ENCODE peak calls at places on chromosomes 6 and 20, in five cellular contexts. E, I, U, Q and Z are unnamed samples.

GRCh38 chr20:61802721-61803311 is 262.9 kb downstream of the TAF4 start:
- DNase-seq in E (no peak), I (no peak), Q (no peak), U (no peak), Z (no peak)

GRCh38 chr6:56764081-56764566 is 121.4 kb upstream of the DST start:
- DNase-seq in Q (peak), E (peak), I (no peak), U (no peak), Z (no peak)

GRCh38 chr20:46545077-46545826 is 5.2 kb downstream of the OCSTAMP start:
- DNase-seq in Q (no peak), E (no peak), U (no peak), I (no peak), Z (peak)

GRCh38 chr6:168867247-168868102 is 386.2 kb downstream of the THBS2 start:
- DNase-seq in Q (no peak), U (no peak), I (no peak), E (no peak), Z (no peak)

GRCh38 chr6:159878341-159878740 is 12.4 kb upstream of the MAS1 start:
- DNase-seq in E (no peak), U (no peak), I (no peak), Q (no peak), Z (no peak)

GRCh38 chr20:48294196-48294595 is 508.9 kb upstream of the SULF2 start:
- DNase-seq in Q (no peak), I (peak), E (no peak), U (no peak), Z (no peak)

GRCh38 chr6:170290306-170291128 is at the start of gene DLL1:
- DNase-seq in E (no peak), Q (peak), U (peak), I (no peak), Z (no peak)

GRCh38 chr6:36702656-36703055 is 5.0 kb downstream of the RAB44 start:
- DNase-seq in Q (no peak), E (no peak), U (no peak), I (no peak), Z (no peak)

GRCh38 chr6:47665112-47665511 is 33.3 kb upstream of the ADGRF4 start:
- DNase-seq in U (no peak), I (no peak), Q (no peak), E (no peak), Z (no peak)

GRCh38 chr20:665276-665675 is 10.3 kb downstream of the SCRT2 start:
- DNase-seq in Q (no peak), I (no peak), E (no peak), U (no peak), Z (no peak)

GRCh38 chr20:6269163-6269873 is 146.5 kb upstream of the FERMT1 start:
- DNase-seq in U (no peak), I (no peak), Q (no peak), E (no peak), Z (no peak)

GRCh38 chr6:154257074-154257473 is 99.5 kb downstream of the IPCEF1 start:
- DNase-seq in E (no peak), U (no peak), I (no peak), Q (no peak), Z (no peak)

GRCh38 chr20:47857142-47857993 is 72.1 kb upstream of the SULF2 start:
- DNase-seq in U (no peak), Q (no peak), I (no peak), E (no peak), Z (no peak)

GRCh38 chr6:155939253-155939652 is 483.6 kb upstream of the NOX3 start:
- DNase-seq in Q (peak), U (no peak), I (no peak), E (no peak), Z (no peak)

GRCh38 chr6:47832386-47833080 is 50.7 kb downstream of the OPN5 start:
- DNase-seq in Q (no peak), E (no peak), I (no peak), U (no peak), Z (no peak)

GRCh38 chr6:15430947-15431405 is 185.1 kb downstream of the JARID2 start:
- DNase-seq in E (no peak), I (no peak), U (no peak), Q (no peak), Z (no peak)

GRCh38 chr6:131400054-131400781 is 172.8 kb upstream of the ARG1 start:
- DNase-seq in I (peak), U (no peak), Q (no peak), E (no peak), Z (no peak)

GRCh38 chr6:165146456-165146855 is 162.9 kb downstream of the C6orf118 start:
- DNase-seq in I (no peak), Q (no peak), U (no peak), E (no peak), Z (no peak)

GRCh38 chr6:75196051-75196743 is 9.7 kb downstream of the COL12A1 start:
- DNase-seq in U (no peak), E (no peak), Q (no peak), I (no peak), Z (no peak)

GRCh38 chr20:31751126-31751525 is 12.0 kb downstream of the TPX2 start:
- DNase-seq in E (no peak), U (no peak), Q (no peak), I (no peak), Z (no peak)

GRCh38 chr6:142537612-142538478 is 236.0 kb downstream of the ADGRG6 start:
- DNase-seq in Q (no peak), U (peak), I (peak), E (no peak), Z (no peak)
- TF ChIP-seq TAF1 in Q (no peak), U (no peak), I (no peak), E (no peak), Z (no peak)

GRCh38 chr6:30096829-30097228 is 16.1 kb downstream of the TRIM31 start:
- DNase-seq in I (no peak), E (no peak), Q (no peak), U (no peak), Z (no peak)
- TF ChIP-seq TAF1 in I (no peak), E (no peak), Q (no peak), U (no peak), Z (no peak)

GRCh38 chr20:1895674-1896496 is 678 bp downstream of the SIRPA start:
- DNase-seq in U (peak), I (no peak), Q (no peak), E (no peak), Z (no peak)
- TF ChIP-seq TAF1 in U (no peak), I (no peak), Q (no peak), E (no peak), Z (no peak)

GRCh38 chr20:10249048-10249770 is 30.6 kb downstream of the SNAP25 start:
- DNase-seq in U (no peak), E (no peak), Q (no peak), I (no peak), Z (no peak)
- TF ChIP-seq TAF1 in U (no peak), E (no peak), Q (no peak), I (no peak), Z (no peak)

DNA sequence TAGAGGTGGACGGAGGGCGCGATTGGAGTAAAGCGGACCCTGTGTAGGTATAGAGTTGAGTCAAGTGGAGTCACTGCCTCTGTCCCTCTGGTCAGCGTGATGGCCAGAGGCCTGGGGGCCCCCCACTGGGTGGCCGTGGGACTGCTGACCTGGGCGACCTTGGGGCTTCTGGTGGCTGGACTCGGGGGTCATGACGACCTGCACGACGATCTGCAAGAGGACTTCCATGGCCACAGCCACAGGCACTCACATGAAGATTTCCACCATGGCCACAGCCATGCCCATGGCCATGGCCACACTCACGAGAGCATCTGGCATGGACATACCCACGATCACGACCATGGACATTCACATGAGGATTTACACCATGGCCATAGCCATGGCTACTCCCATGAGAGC is 479 bp downstream of the SLC39A7 start:
- DNase-seq in Q (peak), I (peak), U (no peak), E (no peak), Z (no peak)
- TF ChIP-seq TAF1 in Q (no peak), I (no peak), U (no peak), E (no peak), Z (no peak)

GRCh38 chr20:58001381-58001780 is 227.1 kb downstream of the ANKRD60 start:
- DNase-seq in E (no peak), Q (peak), I (no peak), U (no peak), Z (no peak)
- TF ChIP-seq TAF1 in E (no peak), Q (no peak), I (no peak), U (no peak), Z (no peak)

GRCh38 chr6:73579851-73580246 is 59.0 kb upstream of the EEF1A1 start:
- DNase-seq in Q (no peak), E (peak), I (peak), U (no peak), Z (no peak)

GRCh38 chr6:73586416-73586974 is 65.7 kb upstream of the EEF1A1 start:
- DNase-seq in E (peak), U (no peak), Q (no peak), I (no peak), Z (no peak)

GRCh38 chr6:73581293-73581692 is 60.5 kb upstream of the EEF1A1 start:
- DNase-seq in U (no peak), I (no peak), E (no peak), Q (no peak), Z (no peak)

GRCh38 chr6:73580247-73581149 is 59.7 kb upstream of the EEF1A1 start:
- DNase-seq in I (peak), E (peak), Q (peak), U (peak), Z (no peak)

GRCh38 chr6:73585566-73586415 is 65.0 kb upstream of the EEF1A1 start:
- DNase-seq in Q (no peak), U (no peak), I (peak), E (peak), Z (no peak)
- TF ChIP-seq TAF1 in Q (peak), U (peak), I (peak), E (no peak), Z (peak)

GRCh38 chr6:106581468-106581867 is 47.8 kb downstream of the RTN4IP1 start:
- DNase-seq in E (no peak), Q (no peak), U (no peak), I (no peak), Z (no peak)

GRCh38 chr6:106574729-106575458 is 54.4 kb downstream of the RTN4IP1 start:
- DNase-seq in Q (no peak), I (no peak), E (no peak), U (no peak), Z (no peak)

GRCh38 chr6:106579281-106579680 is 50.0 kb downstream of the RTN4IP1 start:
- DNase-seq in E (no peak), Q (no peak), I (no peak), U (no peak), Z (no peak)
- TF ChIP-seq TAF1 in E (no peak), Q (no peak), I (no peak), U (no peak), Z (no peak)

GRCh38 chr6:44731485-44732095 is 344.1 kb downstream of the CDC5L start:
- DNase-seq in E (no peak), Q (no peak), U (no peak), I (no peak), Z (no peak)
- TF ChIP-seq TAF1 in E (no peak), Q (no peak), U (no peak), I (no peak), Z (no peak)